ENCODE peak calls at places on chromosomes 2 and 18, in five cellular contexts. C is AG04450, O is H9, E is fibroblast of villous mesenchyme, W is BE2C. Z is an unnamed sample.

GRCh38 chr2:102342888-102343287 is 12.7 kb upstream of the IL18R1 start:
- DNase-seq in O (no peak), E (peak), W (no peak), C (no peak), Z (no peak)

GRCh38 chr18:59512025-59512710 is 153.1 kb upstream of the LMAN1 start:
- DNase-seq in E (no peak), O (no peak), W (no peak), C (no peak), Z (no peak)

GRCh38 chr2:203033395-203033794 is 18.7 kb downstream of the NBEAL1 start:
- DNase-seq in O (no peak), E (no peak), C (no peak), W (no peak), Z (no peak)

GRCh38 chr18:48801728-48802542 is 148.8 kb downstream of the SMAD7 start:
- DNase-seq in C (no peak), O (peak), W (no peak), E (no peak), Z (no peak)

GRCh38 chr2:95722331-95722730 is 130.5 kb downstream of the TRIM43 start:
- DNase-seq in W (no peak), E (no peak), C (no peak), O (no peak), Z (no peak)

GRCh38 chr18:76491436-76491800 is 3.6 kb downstream of the ZNF516 start:
- DNase-seq in W (peak), O (peak), E (peak), C (no peak), Z (no peak)

GRCh38 chr2:35410431-35411061 is 945.0 kb upstream of the CRIM1 start:
- DNase-seq in O (peak), W (peak), E (peak), C (no peak), Z (peak)

GRCh38 chr2:168559187-168559586 is 103.1 kb downstream of the CERS6 start:
- DNase-seq in E (peak), W (no peak), O (no peak), C (no peak), Z (no peak)

GRCh38 chr2:30255026-30255425 is 23.7 kb downstream of the LBH start:
- DNase-seq in W (no peak), O (no peak), E (no peak), C (no peak), Z (no peak)

GRCh38 chr18:46260016-46260878 is 156.1 kb downstream of the HAUS1 start:
- DNase-seq in O (no peak), E (no peak), W (no peak), C (peak), Z (peak)

GRCh38 chr2:232477751-232478510 is 9.7 kb downstream of the ECEL1 start:
- DNase-seq in O (peak), C (no peak), E (no peak), W (peak), Z (no peak)

GRCh38 chr2:207046642-207047213 is 107.4 kb downstream of the CPO start:
- DNase-seq in E (peak), O (no peak), W (no peak), C (no peak), Z (peak)
- TF ChIP-seq CTCF in E (peak), O (no peak), W (no peak), C (no peak), Z (no peak)

DNA sequence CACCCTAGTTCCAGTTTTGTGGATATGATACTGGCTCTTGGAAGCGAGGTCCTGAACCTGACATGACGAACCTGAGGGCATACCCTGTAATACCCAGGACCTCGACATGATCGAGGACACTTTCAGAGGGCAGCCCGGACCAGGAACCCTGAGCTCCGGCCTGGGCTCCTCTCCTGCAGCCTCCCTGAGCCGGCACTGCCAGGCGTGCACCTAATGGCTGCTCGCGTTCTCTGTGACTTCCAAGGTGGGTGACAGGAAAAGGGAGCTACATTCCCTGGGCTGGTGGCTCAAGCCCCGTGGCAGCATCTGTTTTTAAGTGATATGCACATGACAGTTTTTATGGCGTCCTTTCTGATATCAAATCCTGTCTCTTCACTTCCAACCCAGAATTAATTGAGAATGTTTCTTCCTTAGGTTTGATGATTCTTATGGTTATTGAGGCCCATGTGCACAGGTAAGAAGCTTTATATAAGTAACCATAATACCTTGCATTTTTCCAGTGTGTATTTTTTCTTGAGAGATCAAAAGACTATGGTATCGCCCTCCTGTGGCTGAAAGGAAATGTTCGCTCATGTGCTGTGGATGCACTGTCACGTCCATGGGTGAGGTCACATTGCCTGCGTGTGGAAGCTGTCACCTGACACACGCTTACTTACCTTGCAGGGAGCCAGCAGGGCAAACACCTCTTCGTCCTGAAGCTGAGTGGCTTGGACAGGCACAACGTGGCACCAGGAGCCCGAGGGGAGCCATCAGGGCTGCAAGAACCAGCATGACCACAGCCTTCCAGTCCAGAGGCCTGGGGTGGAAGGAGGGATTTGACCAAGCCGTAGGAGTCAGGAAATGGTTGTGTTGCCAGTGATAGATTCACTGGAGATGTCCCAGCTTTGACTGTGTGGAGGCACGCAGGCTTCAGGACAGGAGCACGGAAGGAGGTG is 367.4 kb upstream of the MYT1L start:
- DNase-seq in E (no peak), C (no peak), O (no peak), W (peak), Z (no peak)
- TF ChIP-seq CTCF in E (no peak), C (peak), O (peak), W (peak), Z (no peak)

DNA sequence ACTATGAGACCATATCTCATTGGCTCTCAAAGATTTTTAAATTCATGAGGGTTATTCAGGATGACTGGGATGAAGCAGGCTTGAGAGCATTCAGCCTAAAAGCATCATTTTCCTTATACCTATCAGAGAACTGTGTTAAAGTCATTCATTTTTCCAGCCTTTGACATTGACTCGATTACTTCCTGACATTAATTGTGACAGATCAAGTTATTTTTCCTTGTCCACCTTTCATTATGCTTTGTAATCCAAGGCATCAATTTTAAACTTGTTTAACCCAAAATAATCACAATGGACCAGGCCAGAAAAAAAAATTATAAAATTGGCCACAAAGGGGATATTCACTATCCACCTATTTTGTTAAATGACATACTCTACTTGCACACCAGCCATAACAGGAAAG is 1606.8 kb upstream of the PIK3C3 start:
- DNase-seq in C (no peak), E (no peak), W (no peak), O (no peak), Z (no peak)
- TF ChIP-seq CTCF in C (no peak), E (no peak), W (no peak), O (no peak), Z (no peak)

GRCh38 chr2:177691177-177691576 is 298.6 kb downstream of the AGPS start:
- DNase-seq in O (no peak), E (no peak), C (no peak), W (no peak), Z (no peak)

GRCh38 chr2:177692042-177692823 is 299.7 kb downstream of the AGPS start:
- DNase-seq in O (no peak), C (no peak), W (no peak), E (peak), Z (no peak)

GRCh38 chr2:177693658-177694334 is 301.2 kb downstream of the AGPS start:
- DNase-seq in O (no peak), W (no peak), C (no peak), E (no peak), Z (no peak)

GRCh38 chr2:177694348-177694747 is 301.8 kb downstream of the AGPS start:
- DNase-seq in W (no peak), E (no peak), C (no peak), O (no peak), Z (no peak)

DNA sequence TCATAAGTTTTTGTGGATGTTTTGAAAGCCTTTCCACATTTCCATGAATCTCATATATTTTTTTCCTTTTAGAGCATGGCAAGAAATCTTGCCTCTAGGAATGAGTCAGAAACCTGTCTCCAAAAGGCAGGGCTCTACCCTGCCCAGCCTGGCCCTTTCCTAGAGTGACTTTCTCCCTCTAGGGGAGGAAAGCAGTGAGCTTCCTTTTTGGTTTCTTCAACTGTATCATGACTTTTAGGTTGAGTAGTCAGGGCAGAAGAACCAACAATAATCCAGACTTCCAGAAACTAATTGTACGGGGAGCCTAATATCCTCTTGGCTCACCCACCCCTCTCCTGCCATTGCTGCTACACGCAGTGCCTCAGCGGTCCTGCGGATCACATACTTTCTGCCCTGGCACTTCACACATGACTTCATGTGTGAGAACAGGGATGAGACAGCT is 300.3 kb downstream of the AGPS start:
- DNase-seq in E (no peak), C (no peak), W (no peak), O (no peak), Z (no peak)
- TF ChIP-seq CTCF in E (no peak), C (no peak), W (no peak), O (peak), Z (no peak)

Z was measured in AG09309.